ENCODE peak calls at places on chromosomes 4 and X, in four cellular contexts. C is lower leg skin, A is transverse colon, S is fibroblast of the aortic adventitia. F is an unnamed sample.

GRCh38 chr4:86927843-86928395 is 6.9 kb upstream of the AFF1 start:
- DNase-seq in C (peak), S (peak), A (peak), F (no peak)

GRCh38 chrX:43557792-43558191 is 98.3 kb upstream of the MAOA start:
- DNase-seq in S (peak), A (peak), C (no peak), F (peak)

GRCh38 chr4:187996502-187997177 is 1.1 kb downstream of the ZFP42 start:
- DNase-seq in S (no peak), C (no peak), A (no peak), F (no peak)

GRCh38 chrX:40663078-40663740 is 15.8 kb upstream of the CXorf38 start:
- DNase-seq in C (no peak), S (no peak), A (no peak), F (no peak)

GRCh38 chr4:144169211-144169610 is 28.7 kb upstream of the GYPA start:
- DNase-seq in S (no peak), A (no peak), C (no peak), F (no peak)

GRCh38 chr4:109945056-109945455 is 32.4 kb downstream of the EGF start:
- DNase-seq in S (no peak), A (no peak), C (no peak), F (no peak)

GRCh38 chr4:95142877-95143412 is 385.2 kb downstream of the BMPR1B start:
- DNase-seq in C (no peak), A (no peak), S (no peak), F (no peak)

GRCh38 chr4:184375027-184375426 is 99.3 kb downstream of the IRF2 start:
- DNase-seq in S (no peak), C (no peak), A (no peak), F (no peak)

GRCh38 chr4:83046693-83047473 is 11.9 kb downstream of the COPS4 start:
- DNase-seq in S (no peak), A (peak), C (no peak), F (no peak)

GRCh38 chr4:5712517-5712916 is 1.5 kb downstream of the EVC start:
- DNase-seq in S (peak), C (no peak), A (no peak), F (no peak)

GRCh38 chr4:69088473-69088872 is 7.8 kb upstream of the UGT2B7 start:
- DNase-seq in A (no peak), C (no peak), S (no peak), F (no peak)

GRCh38 chr4:6878451-6879059 is 31.1 kb upstream of the TBC1D14 start:
- DNase-seq in S (no peak), A (no peak), C (no peak), F (no peak)

GRCh38 chr4:12966741-12967140 is 517.4 kb downstream of the RAB28 start:
- DNase-seq in C (no peak), S (no peak), A (no peak), F (no peak)

GRCh38 chrX:148271263-148271662 is 229.2 kb upstream of the AFF2 start:
- DNase-seq in S (no peak), A (no peak), C (no peak), F (no peak)

GRCh38 chr4:3878678-3879077 is 112.5 kb downstream of the ADRA2C start:
- DNase-seq in A (no peak), S (peak), C (no peak), F (no peak)

GRCh38 chr4:124768596-124768995 is 56.1 kb upstream of the ANKRD50 start:
- DNase-seq in C (no peak), S (peak), A (no peak), F (no peak)

GRCh38 chrX:135974279-135974856 is 580 bp upstream of the MMGT1 start:
- DNase-seq in C (peak), S (peak), A (peak), F (peak)

GRCh38 chrX:133985164-133986007 is at the start of gene GPC3:
- DNase-seq in S (no peak), A (peak), C (no peak), F (peak)

GRCh38 chrX:124506031-124506430 is 159.7 kb downstream of the SH2D1A start:
- DNase-seq in S (no peak), A (no peak), C (no peak), F (no peak)

GRCh38 chr4:98706200-98706813 is 47.9 kb upstream of the TSPAN5 start:
- DNase-seq in A (no peak), C (no peak), S (no peak), F (no peak)

GRCh38 chr4:1241466-1241935 is 7.4 kb downstream of the CTBP1 start:
- DNase-seq in S (no peak), A (peak), C (no peak), F (no peak)

GRCh38 chr4:6991771-6992557 is 51.2 kb upstream of the TADA2B start:
- DNase-seq in A (no peak), S (peak), C (peak), F (no peak)

GRCh38 chr4:151808120-151808529 is 47.3 kb upstream of the GATB start:
- DNase-seq in A (no peak), C (no peak), S (no peak), F (no peak)

GRCh38 chrX:151505796-151506195 is 57.7 kb upstream of the PASD1 start:
- DNase-seq in S (peak), A (no peak), C (no peak), F (no peak)

GRCh38 chr4:3267576-3268394 is 18.8 kb downstream of the MSANTD1 start:
- DNase-seq in C (peak), A (no peak), S (no peak), F (peak)

GRCh38 chr4:106793933-106794332 is 242.2 kb downstream of the DKK2 start:
- DNase-seq in A (no peak), C (no peak), S (no peak), F (no peak)

GRCh38 chr4:70885174-70885573 is 17.0 kb upstream of the MOB1B start:
- DNase-seq in C (no peak), S (peak), A (no peak), F (no peak)

GRCh38 chr4:95417531-95417930 is 131.2 kb downstream of the UNC5C start:
- DNase-seq in C (no peak), S (no peak), A (no peak), F (no peak)

GRCh38 chr4:5205981-5206380 is 154.7 kb downstream of the STK32B start:
- DNase-seq in C (no peak), S (no peak), A (no peak), F (no peak)

GRCh38 chrX:14039344-14039743 is 9.7 kb upstream of the GEMIN8 start:
- DNase-seq in S (peak), A (peak), C (no peak), F (no peak)

GRCh38 chr4:101238706-101239105 is 108.6 kb downstream of the PPP3CA start:
- DNase-seq in A (no peak), S (peak), C (no peak), F (no peak)

GRCh38 chr4:23856630-23857029 is 33.2 kb downstream of the PPARGC1A start:
- DNase-seq in S (no peak), C (no peak), A (peak), F (no peak)

GRCh38 chr4:6696611-6697010 is 2.9 kb downstream of the S100P start:
- DNase-seq in S (peak), C (no peak), A (no peak), F (no peak)

GRCh38 chr4:176340871-176341685 is 21.3 kb downstream of the SPCS3 start:
- DNase-seq in C (no peak), A (no peak), S (peak), F (no peak)

GRCh38 chrX:46178763-46179162 is 366.5 kb downstream of the ZNF674 start:
- DNase-seq in A (no peak), S (no peak), C (no peak), F (no peak)

GRCh38 chr4:81807927-81808672 is 336.4 kb upstream of the RASGEF1B start:
- DNase-seq in A (no peak), S (peak), C (no peak), F (no peak)

GRCh38 chr4:139208404-139208945 is 31.5 kb upstream of the ELF2 start:
- DNase-seq in S (peak), C (no peak), A (no peak), F (no peak)

DNA sequence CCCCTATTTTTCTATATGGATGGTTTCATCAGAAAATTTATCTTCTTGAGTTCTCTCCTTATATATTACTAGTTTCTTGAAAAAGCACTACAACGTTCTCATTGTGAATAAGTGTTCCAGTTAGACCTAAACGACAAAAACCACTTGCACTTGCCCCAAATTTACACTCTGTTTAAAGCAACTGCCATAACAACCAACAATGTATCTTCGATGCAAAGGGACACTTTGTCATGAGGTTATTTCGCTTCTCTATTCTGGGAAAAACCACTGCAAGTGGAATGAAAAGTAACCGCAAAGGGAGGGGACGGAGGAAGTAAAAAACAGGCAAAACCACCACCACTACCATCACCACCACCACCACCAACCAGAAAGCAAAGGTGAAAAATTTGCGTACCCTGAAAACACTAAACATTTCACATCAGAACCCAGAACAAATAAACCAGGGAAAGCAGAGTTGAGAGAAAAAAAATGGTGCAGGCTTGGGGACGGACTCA is 1.2 kb upstream of the N4BP2 start:
- DNase-seq in S (no peak), A (no peak), C (no peak), F (no peak)
- TF ChIP-seq CTCF in S (no peak), A (no peak), C (no peak), F (no peak)

GRCh38 chrX:57156397-57157049 is 19.3 kb upstream of the SPIN2A start:
- DNase-seq in A (peak), S (peak), C (no peak), F (no peak)
- TF ChIP-seq CTCF in A (peak), S (peak), C (no peak), F (peak)

DNA sequence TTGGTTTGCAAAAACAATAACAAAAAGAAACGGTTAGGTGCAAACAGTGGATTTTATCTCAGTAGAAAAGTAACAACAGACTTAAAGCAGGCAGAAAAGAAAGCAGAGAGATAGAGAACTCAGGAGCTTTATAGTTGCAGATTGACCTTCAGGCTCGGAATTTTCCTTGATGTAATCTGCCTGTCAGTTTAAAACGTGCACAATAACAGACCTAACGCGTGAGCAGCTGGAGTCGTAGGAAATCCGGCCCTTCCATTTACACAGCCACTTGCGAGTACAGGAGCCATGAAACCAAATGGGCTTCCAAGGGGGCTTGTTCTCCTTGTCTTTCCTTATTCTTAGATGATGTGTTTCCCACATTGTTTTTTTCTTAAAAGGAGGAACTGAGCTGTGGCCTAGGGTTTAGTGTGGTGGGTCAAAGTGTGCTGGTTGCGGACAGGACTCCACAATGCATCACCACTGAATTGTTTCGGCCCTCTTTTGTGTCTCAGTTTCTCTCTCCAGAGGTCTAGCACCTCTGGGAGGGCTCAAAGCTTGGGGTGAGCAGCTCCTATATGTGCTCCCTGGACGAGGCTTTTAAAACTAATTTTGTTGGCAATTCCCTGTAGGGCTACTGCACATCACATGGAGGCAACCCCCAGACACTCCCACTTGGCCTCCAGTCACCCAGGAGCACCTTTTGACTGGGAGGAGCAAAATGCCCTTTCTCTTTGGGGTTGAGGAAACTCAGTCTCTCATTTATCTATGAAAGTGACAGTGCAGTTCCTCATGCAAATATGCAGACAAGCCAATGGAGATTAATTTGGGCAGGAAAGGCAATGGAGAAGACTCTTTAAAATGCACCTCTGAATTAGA is 13.9 kb upstream of the MPP1 start:
- DNase-seq in A (no peak), S (no peak), C (no peak), F (no peak)
- TF ChIP-seq CTCF in A (no peak), S (no peak), C (no peak), F (no peak)

GRCh38 chrX:150184487-150184886 is 178.6 kb upstream of the MAMLD1 start:
- DNase-seq in A (no peak), S (no peak), C (no peak), F (no peak)
- TF ChIP-seq CTCF in A (no peak), S (no peak), C (no peak), F (no peak)

GRCh38 chrX:80648023-80648422 is 161.7 kb downstream of the BRWD3 start:
- DNase-seq in A (no peak), C (no peak), S (peak), F (no peak)
- TF ChIP-seq CTCF in A (no peak), C (no peak), S (peak), F (no peak)

F was measured in progenitor cell of endocrine pancreas.